ENCODE peak calls at places on chromosomes 16 and 17, in ten cellular contexts. Y is ovary, M is A549, W is cardiac fibroblast, H is WERI-Rb-1, Z is mucosa of descending colon, S is neural progenitor cell, J is AG09319, C is fibroblast of pulmonary artery, E is RWPE1. D is an unnamed sample.

GRCh38 chr16:54080524-54081008 is 206.0 kb downstream of the IRX3 start:
- DNase-seq in Y (no peak), M (peak), W (peak), H (no peak), Z (no peak), S (no peak), J (peak), C (peak), E (peak), D (peak)

GRCh38 chr17:79788989-79789942 is 7.6 kb downstream of the CBX8 start:
- DNase-seq in Y (no peak), M (no peak), W (no peak), H (peak), Z (peak), S (peak), J (no peak), C (no peak), E (no peak), D (no peak)

GRCh38 chr17:58317421-58318064 is 11.1 kb downstream of the TSPOAP1 start:
- DNase-seq in Y (peak), M (peak), W (peak), H (peak), Z (peak), S (peak), J (no peak), C (peak), E (peak), D (peak)

GRCh38 chr16:1277016-1277944 is 21.4 kb downstream of the TPSD1 start:
- DNase-seq in Y (no peak), M (no peak), W (no peak), H (no peak), Z (no peak), S (no peak), J (no peak), C (no peak), E (no peak), D (no peak)

GRCh38 chr17:43927101-43927935 is 15.0 kb downstream of the PPY start:
- DNase-seq in Y (no peak), M (no peak), W (no peak), H (peak), Z (peak), S (peak), J (no peak), C (no peak), E (no peak), D (no peak)

GRCh38 chr16:23855010-23855409 is 19.2 kb downstream of the PRKCB start:
- DNase-seq in Y (no peak), M (no peak), W (no peak), H (no peak), Z (no peak), S (no peak), J (no peak), C (no peak), E (no peak), D (no peak)

GRCh38 chr16:22008215-22009142 is 568 bp downstream of the MOSMO start:
- DNase-seq in Y (peak), M (peak), W (no peak), H (no peak), Z (peak), S (peak), J (no peak), C (no peak), E (peak), D (no peak)

GRCh38 chr17:13197586-13197985 is 179.8 kb upstream of the ELAC2 start:
- DNase-seq in Y (no peak), M (no peak), W (no peak), H (no peak), Z (no peak), S (no peak), J (no peak), C (no peak), E (no peak), D (no peak)

GRCh38 chr17:44077595-44077909 is 7.0 kb downstream of the G6PC3 start:
- DNase-seq in Y (no peak), M (no peak), W (no peak), H (no peak), Z (no peak), S (no peak), J (no peak), C (no peak), E (no peak), D (no peak)

GRCh38 chr17:74201250-74201649 is 2.2 kb upstream of the RPL38 start:
- DNase-seq in Y (no peak), M (peak), W (peak), H (no peak), Z (no peak), S (no peak), J (no peak), C (peak), E (peak), D (peak)

GRCh38 chr17:73929860-73930430 is 273.5 kb upstream of the RPL38 start:
- DNase-seq in Y (no peak), M (no peak), W (no peak), H (no peak), Z (no peak), S (no peak), J (no peak), C (no peak), E (no peak), D (no peak)

GRCh38 chr17:20028436-20028835 is 19.3 kb downstream of the SPECC1 start:
- DNase-seq in Y (no peak), M (no peak), W (peak), H (no peak), Z (no peak), S (no peak), J (no peak), C (peak), E (no peak), D (peak)

GRCh38 chr16:71600822-71601221 is 23.9 kb upstream of the TAT start:
- DNase-seq in Y (no peak), M (no peak), W (no peak), H (no peak), Z (no peak), S (no peak), J (no peak), C (no peak), E (no peak), D (no peak)

GRCh38 chr16:87457724-87458423 is 35.0 kb downstream of the ZCCHC14 start:
- DNase-seq in Y (no peak), M (peak), W (peak), H (no peak), Z (no peak), S (no peak), J (peak), C (peak), E (peak), D (peak)

GRCh38 chr17:11241611-11242226 is 706 bp downstream of the SHISA6 start:
- DNase-seq in Y (peak), M (no peak), W (no peak), H (peak), Z (peak), S (no peak), J (no peak), C (no peak), E (no peak), D (no peak)

GRCh38 chr16:10122546-10122945 is 59.7 kb downstream of the GRIN2A start:
- DNase-seq in Y (no peak), M (peak), W (no peak), H (peak), Z (no peak), S (peak), J (no peak), C (no peak), E (peak), D (peak)

GRCh38 chr16:83164816-83165215 is 538.0 kb downstream of the CDH13 start:
- DNase-seq in Y (no peak), M (no peak), W (no peak), H (no peak), Z (no peak), S (no peak), J (no peak), C (no peak), E (no peak), D (no peak)

GRCh38 chr16:89588413-89589109 is 13.0 kb downstream of the CPNE7 start:
- DNase-seq in Y (no peak), M (no peak), W (no peak), H (no peak), Z (no peak), S (no peak), J (no peak), C (no peak), E (no peak), D (no peak)

GRCh38 chr17:79803997-79804855 is 7.3 kb upstream of the CBX8 start:
- DNase-seq in Y (no peak), M (no peak), W (no peak), H (no peak), Z (peak), S (peak), J (no peak), C (no peak), E (no peak), D (peak)

GRCh38 chr17:17849863-17850373 is 13.1 kb upstream of the SREBF1 start:
- DNase-seq in Y (peak), M (peak), W (peak), H (no peak), Z (no peak), S (peak), J (no peak), C (peak), E (no peak), D (peak)

GRCh38 chr17:9924735-9925191 is 19.7 kb upstream of the RCVRN start:
- DNase-seq in Y (peak), M (peak), W (peak), H (peak), Z (no peak), S (peak), J (peak), C (peak), E (peak), D (peak)

GRCh38 chr16:47013172-47013571 is 39.7 kb upstream of the DNAJA2 start:
- DNase-seq in Y (no peak), M (no peak), W (no peak), H (no peak), Z (no peak), S (no peak), J (no peak), C (no peak), E (no peak), D (no peak)

GRCh38 chr16:23700509-23700908 is 12.5 kb downstream of the ERN2 start:
- DNase-seq in Y (no peak), M (no peak), W (no peak), H (peak), Z (peak), S (peak), J (no peak), C (no peak), E (no peak), D (no peak)

GRCh38 chr17:3602499-3602898 is 6.7 kb downstream of the TRPV1 start:
- DNase-seq in Y (no peak), M (peak), W (peak), H (peak), Z (peak), S (peak), J (no peak), C (peak), E (no peak), D (peak)

GRCh38 chr16:88685156-88686061 is 898 bp downstream of the SNAI3 start:
- DNase-seq in Y (no peak), M (peak), W (peak), H (peak), Z (no peak), S (peak), J (no peak), C (peak), E (peak), D (peak)

GRCh38 chr17:76889323-76889722 is 21.1 kb downstream of the MGAT5B start:
- DNase-seq in Y (no peak), M (no peak), W (no peak), H (no peak), Z (no peak), S (no peak), J (no peak), C (no peak), E (no peak), D (no peak)

GRCh38 chr17:7982171-7982570 is 20.2 kb upstream of the GUCY2D start:
- DNase-seq in Y (no peak), M (no peak), W (peak), H (no peak), Z (no peak), S (no peak), J (no peak), C (peak), E (peak), D (peak)

GRCh38 chr16:3007957-3008748 is 4.6 kb upstream of the CLDN9 start:
- DNase-seq in Y (no peak), M (no peak), W (no peak), H (no peak), Z (peak), S (peak), J (no peak), C (no peak), E (no peak), D (no peak)

GRCh38 chr16:56470232-56470631 is 18.9 kb downstream of the OGFOD1 start:
- DNase-seq in Y (no peak), M (no peak), W (no peak), H (no peak), Z (no peak), S (no peak), J (no peak), C (no peak), E (peak), D (no peak)

GRCh38 chr16:56475226-56475625 is 23.9 kb downstream of the OGFOD1 start:
- DNase-seq in Y (no peak), M (no peak), W (no peak), H (peak), Z (no peak), S (no peak), J (no peak), C (no peak), E (no peak), D (no peak)

GRCh38 chr16:56468800-56469199 is 17.4 kb downstream of the OGFOD1 start:
- DNase-seq in Y (no peak), M (no peak), W (no peak), H (no peak), Z (no peak), S (no peak), J (no peak), C (no peak), E (no peak), D (no peak)

GRCh38 chr16:56469748-56470147 is 18.4 kb downstream of the OGFOD1 start:
- DNase-seq in Y (no peak), M (no peak), W (no peak), H (no peak), Z (no peak), S (no peak), J (no peak), C (no peak), E (no peak), D (no peak)

GRCh38 chr16:56470666-56471065 is 19.3 kb downstream of the OGFOD1 start:
- DNase-seq in Y (no peak), M (no peak), W (no peak), H (no peak), Z (no peak), S (no peak), J (no peak), C (no peak), E (no peak), D (no peak)
- TF ChIP-seq CTCF in Y (no peak), M (no peak), W (no peak), H (no peak), Z (no peak), S (no peak), J (no peak), C (no peak), E (no peak), D (no peak)

GRCh38 chr17:64243340-64243739 is 19.7 kb downstream of the TEX2 start:
- DNase-seq in Y (no peak), M (no peak), W (no peak), H (no peak), Z (no peak), S (no peak), J (no peak), C (no peak), E (no peak), D (no peak)

GRCh38 chr17:64236827-64237403 is 26.1 kb downstream of the TEX2 start:
- DNase-seq in Y (no peak), M (peak), W (no peak), H (peak), Z (no peak), S (peak), J (no peak), C (no peak), E (no peak), D (no peak)

GRCh38 chr17:64240741-64241347 is 22.2 kb downstream of the TEX2 start:
- DNase-seq in Y (peak), M (no peak), W (peak), H (no peak), Z (no peak), S (peak), J (peak), C (peak), E (peak), D (peak)

GRCh38 chr17:64242633-64243032 is 20.4 kb downstream of the TEX2 start:
- DNase-seq in Y (no peak), M (no peak), W (no peak), H (no peak), Z (no peak), S (no peak), J (no peak), C (no peak), E (no peak), D (no peak)

DNA sequence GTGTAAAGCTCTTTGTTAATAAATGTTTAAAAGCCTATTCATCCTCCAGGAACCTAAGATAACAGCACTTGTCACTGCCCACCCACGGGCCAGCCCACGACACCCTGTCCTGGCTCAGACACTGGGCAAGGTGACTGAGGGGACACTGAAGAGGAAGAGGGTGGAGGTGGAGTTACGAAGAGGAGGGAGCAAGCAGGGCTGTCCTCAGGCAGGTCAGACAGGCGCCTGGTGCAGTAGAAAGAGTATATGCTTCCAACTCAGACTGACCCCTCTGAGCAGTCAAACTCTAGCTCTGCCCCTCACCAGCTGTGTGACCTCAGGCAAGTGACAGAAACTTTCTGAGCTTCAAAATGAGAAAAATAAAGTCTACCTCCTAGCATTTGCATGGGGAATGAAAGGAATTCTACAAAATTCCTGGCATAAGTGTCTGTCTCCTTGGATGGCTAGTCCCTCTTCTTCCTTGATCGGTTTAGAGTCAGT is 22.8 kb downstream of the TEX2 start:
- DNase-seq in Y (no peak), M (no peak), W (peak), H (no peak), Z (no peak), S (peak), J (no peak), C (peak), E (no peak), D (no peak)
- TF ChIP-seq CTCF in Y (no peak), M (no peak), W (no peak), H (no peak), Z (no peak), S (peak), J (peak), C (no peak), E (no peak), D (no peak)

GRCh38 chr17:61744252-61744651 is 119.1 kb downstream of the BRIP1 start:
- DNase-seq in Y (no peak), M (no peak), W (no peak), H (no peak), Z (no peak), S (no peak), J (no peak), C (no peak), E (no peak), D (no peak)
- TF ChIP-seq CTCF in Y (no peak), M (no peak), W (no peak), H (no peak), Z (no peak), S (no peak), J (no peak), C (no peak), E (no peak), D (no peak)

GRCh38 chr17:522912-523311 is 170.3 kb upstream of the RPH3AL start:
- DNase-seq in Y (no peak), M (no peak), W (no peak), H (no peak), Z (no peak), S (peak), J (no peak), C (no peak), E (no peak), D (no peak)
- TF ChIP-seq CTCF in Y (no peak), M (no peak), W (no peak), H (no peak), Z (no peak), S (no peak), J (no peak), C (no peak), E (no peak), D (no peak)

GRCh38 chr17:59607817-59608403 is 11.8 kb upstream of the CLTC start:
- DNase-seq in Y (no peak), M (peak), W (no peak), H (peak), Z (no peak), S (peak), J (no peak), C (no peak), E (no peak), D (peak)
- TF ChIP-seq CTCF in Y (no peak), M (peak), W (peak), H (peak), Z (no peak), S (peak), J (no peak), C (peak), E (no peak), D (peak)

GRCh38 chr17:2331303-2331702 is 5.0 kb downstream of the TSR1 start:
- DNase-seq in Y (no peak), M (peak), W (no peak), H (no peak), Z (no peak), S (no peak), J (no peak), C (no peak), E (no peak), D (no peak)

GRCh38 chr17:2337152-2337810 is at the start of gene SGSM2:
- DNase-seq in Y (peak), M (peak), W (peak), H (peak), Z (peak), S (peak), J (no peak), C (peak), E (peak), D (peak)

GRCh38 chr17:2337811-2338657 is 733 bp downstream of the SGSM2 start:
- DNase-seq in Y (peak), M (peak), W (peak), H (peak), Z (peak), S (peak), J (no peak), C (peak), E (peak), D (peak)

GRCh38 chr17:2335726-2336214 is 487 bp downstream of the TSR1 start:
- DNase-seq in Y (no peak), M (no peak), W (no peak), H (no peak), Z (peak), S (peak), J (no peak), C (no peak), E (peak), D (no peak)

GRCh38 chr17:2336215-2337151 is at the start of gene TSR1:
- DNase-seq in Y (peak), M (peak), W (peak), H (peak), Z (peak), S (peak), J (peak), C (peak), E (peak), D (peak)
- TF ChIP-seq CTCF in Y (peak), M (peak), W (no peak), H (peak), Z (no peak), S (peak), J (peak), C (peak), E (peak), D (no peak)

GRCh38 chr17:67246648-67247415 is 1.8 kb upstream of the HELZ start:
- DNase-seq in Y (peak), M (peak), W (no peak), H (peak), Z (peak), S (peak), J (no peak), C (peak), E (peak), D (peak)
- TF ChIP-seq CTCF in Y (no peak), M (no peak), W (no peak), H (peak), Z (no peak), S (peak), J (no peak), C (no peak), E (no peak), D (no peak)

DNA sequence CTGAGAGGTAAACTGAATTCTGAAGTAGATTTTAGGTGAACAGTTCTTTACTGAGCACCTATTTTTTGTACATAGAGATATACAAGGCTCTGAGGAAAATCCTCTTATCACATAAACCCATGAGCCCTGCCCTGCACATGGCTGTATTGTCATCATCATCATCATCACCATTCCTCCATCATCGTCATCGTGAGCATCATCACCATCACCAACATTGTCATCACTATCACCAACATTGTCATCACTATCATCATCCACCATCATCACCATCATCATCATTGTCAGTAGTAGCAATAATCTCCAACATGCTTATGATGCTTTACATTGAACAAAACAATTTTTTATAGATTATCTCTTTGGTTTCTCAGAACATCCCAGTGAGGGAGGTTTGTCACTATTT is 20.7 kb downstream of the ASIC2 start:
- DNase-seq in Y (no peak), M (no peak), W (no peak), H (no peak), Z (no peak), S (no peak), J (no peak), C (no peak), E (no peak), D (no peak)
- TF ChIP-seq CTCF in Y (no peak), M (no peak), W (no peak), H (no peak), Z (no peak), S (no peak), J (no peak), C (no peak), E (no peak), D (no peak)

GRCh38 chr16:67668495-67669157 is 2.0 kb downstream of the C16orf86 start:
- DNase-seq in Y (no peak), M (no peak), W (no peak), H (no peak), Z (no peak), S (no peak), J (no peak), C (no peak), E (no peak), D (no peak)
- TF ChIP-seq CTCF in Y (no peak), M (no peak), W (peak), H (peak), Z (no peak), S (peak), J (no peak), C (peak), E (no peak), D (peak)

DNA sequence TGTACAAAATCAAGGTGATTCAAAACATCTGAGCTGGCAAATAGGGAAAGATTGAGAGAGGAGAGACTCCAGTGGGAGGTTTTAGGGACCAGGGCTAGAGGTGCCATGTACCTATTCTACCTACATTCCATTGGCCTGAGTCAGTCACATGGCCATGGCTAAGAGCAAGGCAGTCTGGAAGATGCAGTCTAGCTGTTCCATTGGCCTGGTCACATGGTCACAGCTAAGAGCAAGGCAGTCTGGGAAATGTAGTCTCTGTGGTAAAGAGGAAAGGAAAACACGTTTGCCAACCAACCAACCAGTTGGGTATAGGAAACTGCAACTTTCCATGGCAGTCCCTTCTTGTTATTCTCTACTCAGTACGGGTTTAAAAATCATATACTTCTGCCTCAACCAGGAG is 369.1 kb downstream of the XYLT1 start:
- DNase-seq in Y (no peak), M (peak), W (no peak), H (peak), Z (no peak), S (peak), J (no peak), C (no peak), E (no peak), D (no peak)
- TF ChIP-seq CTCF in Y (no peak), M (no peak), W (no peak), H (no peak), Z (no peak), S (no peak), J (no peak), C (no peak), E (no peak), D (no peak)